ENCODE peak calls at places on chromosomes 11 and 22, in eight cellular contexts. U, Q, A, W, L, M, X and Z are unnamed samples.

GRCh38 chr11:44329472-44330230 is 19.7 kb upstream of the ALX4 start:
- DNase-seq in U (no peak), Q (no peak), A (no peak), W (no peak), L (no peak), M (no peak), X (no peak), Z (no peak)

GRCh38 chr11:128451651-128452470 is 135.5 kb downstream of the ETS1 start:
- DNase-seq in U (no peak), Q (peak; percentile 51), A (peak; percentile 86), W (no peak), L (peak; percentile 47), M (peak; percentile 58), X (peak; percentile 58), Z (no peak)

GRCh38 chr22:41447435-41448188 is 1.0 kb upstream of the TOB2 start:
- DNase-seq in U (no peak), Q (peak; percentile 77), A (peak; percentile 68), W (peak; percentile 33), L (peak; percentile 78), M (peak; percentile 66), X (peak; percentile 70), Z (peak; percentile 64)

GRCh38 chr11:3021125-3021524 is 29.0 kb upstream of the NAP1L4 start:
- DNase-seq in U (no peak), Q (peak; percentile 72), A (no peak), W (peak; percentile 36), L (peak; percentile 15), M (peak; percentile 10), X (peak; percentile 65), Z (peak; percentile 76)

GRCh38 chr11:72953631-72954030 is 139.4 kb downstream of the ATG16L2 start:
- DNase-seq in U (no peak), Q (no peak), A (no peak), W (no peak), L (no peak), M (no peak), X (no peak), Z (no peak)

GRCh38 chr11:119340335-119341221 is at the start of gene C1QTNF5:
- DNase-seq in U (no peak), Q (peak; percentile 82), A (peak; percentile 63), W (no peak), L (peak; percentile 61), M (peak; percentile 53), X (peak; percentile 28), Z (peak; percentile 69)

GRCh38 chr11:69120096-69120875 is 35.4 kb upstream of the SMIM38 start:
- DNase-seq in U (no peak), Q (peak; percentile 8), A (no peak), W (no peak), L (no peak), M (no peak), X (no peak), Z (no peak)

GRCh38 chr22:23478175-23478574 is 101.9 kb downstream of the IGLL1 start:
- DNase-seq in U (no peak), Q (no peak), A (no peak), W (no peak), L (no peak), M (peak; percentile 54), X (peak; percentile 72), Z (no peak)

GRCh38 chr11:1742869-1743586 is 7.4 kb downstream of the IFITM10 start:
- DNase-seq in U (no peak), Q (no peak), A (no peak), W (no peak), L (no peak), M (no peak), X (no peak), Z (no peak)

GRCh38 chr11:10314199-10315072 is 9.6 kb downstream of the ADM start:
- DNase-seq in U (no peak), Q (no peak), A (peak; percentile 67), W (no peak), L (no peak), M (peak; percentile 45), X (peak; percentile 67), Z (peak; percentile 58)

GRCh38 chr11:80227915-80228314 is 787.1 kb upstream of the TENM4 start:
- DNase-seq in U (no peak), Q (no peak), A (no peak), W (no peak), L (no peak), M (no peak), X (no peak), Z (no peak)

GRCh38 chr11:60923326-60923725 is 934 bp upstream of the TMEM132A start:
- DNase-seq in U (no peak), Q (no peak), A (no peak), W (no peak), L (no peak), M (no peak), X (no peak), Z (no peak)

GRCh38 chr22:46657996-46658947 is 38.1 kb downstream of the GRAMD4 start:
- DNase-seq in U (no peak), Q (no peak), A (no peak), W (no peak), L (no peak), M (no peak), X (peak; percentile 17), Z (no peak)

GRCh38 chr11:108115495-108116140 is 5.7 kb upstream of the ACAT1 start:
- DNase-seq in U (peak; percentile 72), Q (peak; percentile 93), A (peak; percentile 92), W (no peak), L (peak; percentile 41), M (peak; percentile 89), X (peak; percentile 96), Z (peak; percentile 83)

GRCh38 chr11:118602331-118602730 is 5.1 kb upstream of the PHLDB1 start:
- DNase-seq in U (no peak), Q (no peak), A (no peak), W (no peak), L (no peak), M (no peak), X (no peak), Z (no peak)

GRCh38 chr11:47861762-47862161 is 13.6 kb upstream of the NUP160 start:
- DNase-seq in U (no peak), Q (no peak), A (peak; percentile 56), W (no peak), L (no peak), M (peak; percentile 87), X (peak; percentile 62), Z (no peak)

GRCh38 chr22:24775769-24776492 is 1.4 kb upstream of the PIWIL3 start:
- DNase-seq in U (no peak), Q (no peak), A (no peak), W (no peak), L (no peak), M (no peak), X (no peak), Z (peak; percentile 36)

GRCh38 chr22:47783433-47784366 is 1021.2 kb downstream of the TBC1D22A start:
- DNase-seq in U (no peak), Q (no peak), A (no peak), W (no peak), L (no peak), M (no peak), X (no peak), Z (no peak)

GRCh38 chr11:113505541-113506375 is 30.6 kb upstream of the DRD2 start:
- DNase-seq in U (no peak), Q (no peak), A (peak; percentile 68), W (no peak), L (peak; percentile 61), M (peak; percentile 100), X (peak; percentile 95), Z (peak; percentile 18)

GRCh38 chr11:12279672-12280108 is 97.7 kb upstream of the PARVA start:
- DNase-seq in U (no peak), Q (peak; percentile 5), A (no peak), W (no peak), L (no peak), M (no peak), X (no peak), Z (no peak)

GRCh38 chr22:43317252-43317651 is 25.9 kb downstream of the SCUBE1 start:
- DNase-seq in U (no peak), Q (no peak), A (no peak), W (no peak), L (no peak), M (no peak), X (no peak), Z (no peak)

GRCh38 chr11:85826096-85826855 is 15.3 kb upstream of the SYTL2 start:
- DNase-seq in U (no peak), Q (no peak), A (peak; percentile 39), W (peak; percentile 4), L (no peak), M (peak; percentile 47), X (peak; percentile 48), Z (peak; percentile 69)

GRCh38 chr22:22185844-22186499 is 58.6 kb upstream of the VPREB1 start:
- DNase-seq in U (no peak), Q (no peak), A (no peak), W (no peak), L (no peak), M (no peak), X (no peak), Z (no peak)

GRCh38 chr11:19571906-19572305 is 140.7 kb upstream of the NAV2 start:
- DNase-seq in U (no peak), Q (no peak), A (no peak), W (no peak), L (no peak), M (no peak), X (no peak), Z (no peak)

GRCh38 chr22:45548991-45549736 is 46.5 kb downstream of the FBLN1 start:
- DNase-seq in U (peak; percentile 91), Q (peak; percentile 32), A (peak; percentile 94), W (no peak), L (no peak), M (peak; percentile 79), X (no peak), Z (no peak)

GRCh38 chr11:17766590-17766989 is 32.0 kb downstream of the KCNC1 start:
- DNase-seq in U (no peak), Q (no peak), A (no peak), W (no peak), L (no peak), M (no peak), X (no peak), Z (no peak)

GRCh38 chr11:32630844-32631243 is 47.2 kb downstream of the EIF3M start:
- DNase-seq in U (no peak), Q (no peak), A (no peak), W (no peak), L (no peak), M (no peak), X (no peak), Z (peak; percentile 2)

GRCh38 chr11:47997063-47998053 is 17.0 kb downstream of the PTPRJ start:
- DNase-seq in U (no peak), Q (no peak), A (no peak), W (no peak), L (no peak), M (no peak), X (no peak), Z (no peak)

GRCh38 chr11:1936781-1937615 is 10.1 kb upstream of the MRPL23 start:
- DNase-seq in U (no peak), Q (peak; percentile 7), A (no peak), W (no peak), L (no peak), M (no peak), X (no peak), Z (no peak)

GRCh38 chr22:24725736-24726135 is 48.8 kb downstream of the PIWIL3 start:
- DNase-seq in U (no peak), Q (no peak), A (no peak), W (no peak), L (no peak), M (no peak), X (no peak), Z (no peak)

GRCh38 chr11:19713221-19714092 is 820 bp downstream of the NAV2 start:
- DNase-seq in U (no peak), Q (peak; percentile 23), A (peak; percentile 8), W (no peak), L (no peak), M (no peak), X (peak; percentile 13), Z (no peak)

GRCh38 chr22:35914665-35915476 is 113.8 kb downstream of the RBFOX2 start:
- DNase-seq in U (peak; percentile 75), Q (peak; percentile 80), A (peak; percentile 88), W (no peak), L (peak; percentile 72), M (peak; percentile 91), X (peak; percentile 88), Z (peak; percentile 93)